ENCODE peak calls at places on chromosomes 7 and 10, in four cellular contexts. One of them, this sample, is unnamed.

GRCh38 chr7:28018020-28018419 is 162.6 kb downstream of the JAZF1 start:
- DNase-seq in psoas muscle: no peak
- DNase-seq in WERI-Rb-1: no peak
- DNase-seq in mesothelial cell of epicardium: no peak
- DNase-seq in this sample: no peak

GRCh38 chr7:132411142-132411541 is 165.1 kb downstream of the PLXNA4 start:
- DNase-seq in psoas muscle: no peak
- DNase-seq in mesothelial cell of epicardium: no peak
- DNase-seq in WERI-Rb-1: no peak
- DNase-seq in this sample: no peak

GRCh38 chr10:91194497-91195179 is 25.8 kb upstream of the PCGF5 start:
- DNase-seq in mesothelial cell of epicardium: no peak
- DNase-seq in psoas muscle: no peak
- DNase-seq in WERI-Rb-1: no peak
- DNase-seq in this sample: no peak

GRCh38 chr7:2734761-2735571 is 47.0 kb downstream of the AMZ1 start:
- DNase-seq in WERI-Rb-1: no peak
- DNase-seq in psoas muscle: no peak
- DNase-seq in mesothelial cell of epicardium: no peak
- DNase-seq in this sample: no peak

GRCh38 chr10:62306663-62307062 is 38.0 kb upstream of the RTKN2 start:
- DNase-seq in mesothelial cell of epicardium: no peak
- DNase-seq in psoas muscle: no peak
- DNase-seq in WERI-Rb-1: no peak
- DNase-seq in this sample: peak

GRCh38 chr10:1217661-1218060 is 161.5 kb downstream of the WDR37 start:
- DNase-seq in WERI-Rb-1: no peak
- DNase-seq in mesothelial cell of epicardium: no peak
- DNase-seq in psoas muscle: no peak
- DNase-seq in this sample: no peak

GRCh38 chr10:86371116-86371515 is 4.5 kb upstream of the GRID1 start:
- DNase-seq in WERI-Rb-1: peak
- DNase-seq in psoas muscle: no peak
- DNase-seq in mesothelial cell of epicardium: no peak
- DNase-seq in this sample: no peak

GRCh38 chr7:11330208-11330607 is 356.5 kb downstream of the PHF14 start:
- DNase-seq in mesothelial cell of epicardium: no peak
- DNase-seq in WERI-Rb-1: no peak
- DNase-seq in psoas muscle: no peak
- DNase-seq in this sample: no peak

GRCh38 chr7:36357054-36357453 is 32.6 kb upstream of the ANLN start:
- DNase-seq in psoas muscle: no peak
- DNase-seq in mesothelial cell of epicardium: no peak
- DNase-seq in WERI-Rb-1: no peak
- DNase-seq in this sample: no peak

GRCh38 chr7:47941136-47941844 is 7.0 kb downstream of the PKD1L1 start:
- DNase-seq in mesothelial cell of epicardium: no peak
- DNase-seq in psoas muscle: no peak
- DNase-seq in WERI-Rb-1: no peak
- DNase-seq in this sample: peak

GRCh38 chr10:13346280-13346819 is 1.7 kb downstream of the SEPHS1 start:
- DNase-seq in mesothelial cell of epicardium: no peak
- DNase-seq in psoas muscle: no peak
- DNase-seq in WERI-Rb-1: no peak
- DNase-seq in this sample: no peak

GRCh38 chr7:43723002-43723331 is 6.4 kb downstream of the COA1 start:
- DNase-seq in psoas muscle: no peak
- DNase-seq in mesothelial cell of epicardium: no peak
- DNase-seq in WERI-Rb-1: no peak
- DNase-seq in this sample: no peak

GRCh38 chr7:123633553-123633952 is 22.1 kb upstream of the LMOD2 start:
- DNase-seq in psoas muscle: no peak
- DNase-seq in mesothelial cell of epicardium: no peak
- DNase-seq in WERI-Rb-1: no peak
- DNase-seq in this sample: no peak

GRCh38 chr7:136234040-136234439 is 256.9 kb upstream of the MTPN start:
- DNase-seq in psoas muscle: no peak
- DNase-seq in mesothelial cell of epicardium: no peak
- DNase-seq in WERI-Rb-1: no peak
- DNase-seq in this sample: no peak

GRCh38 chr10:70772627-70773026 is 12.6 kb downstream of the TBATA start:
- DNase-seq in WERI-Rb-1: no peak
- DNase-seq in psoas muscle: no peak
- DNase-seq in mesothelial cell of epicardium: peak
- DNase-seq in this sample: no peak

GRCh38 chr7:80847027-80847426 is 71.8 kb downstream of the SEMA3C start:
- DNase-seq in WERI-Rb-1: no peak
- DNase-seq in mesothelial cell of epicardium: no peak
- DNase-seq in psoas muscle: no peak
- DNase-seq in this sample: no peak

DNA sequence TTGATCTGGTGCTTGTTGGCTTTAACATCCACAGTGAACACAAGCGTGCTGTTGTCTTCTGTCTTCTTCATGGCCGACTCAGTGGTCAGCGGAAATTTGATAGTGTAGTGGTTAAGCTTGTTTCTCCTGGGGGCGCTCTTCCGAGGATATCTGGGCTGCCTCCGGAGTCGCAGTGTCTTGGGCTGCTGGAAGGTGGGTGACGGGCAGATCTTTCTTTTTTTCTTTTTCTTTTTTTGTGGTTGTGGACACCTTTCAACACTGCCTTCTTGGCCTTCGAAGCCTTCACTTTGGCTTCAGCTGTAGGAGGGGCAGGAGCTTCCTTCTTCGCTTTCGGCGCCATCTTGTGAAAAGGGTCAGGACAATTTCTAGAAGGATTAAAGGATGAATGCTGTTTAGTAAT is 23.8 kb upstream of the RPA3 start:
- DNase-seq in mesothelial cell of epicardium: no peak
- DNase-seq in WERI-Rb-1: peak
- DNase-seq in psoas muscle: no peak
- DNase-seq in this sample: no peak
- TF ChIP-seq CTCF in mesothelial cell of epicardium: no peak
- TF ChIP-seq CTCF in WERI-Rb-1: no peak
- TF ChIP-seq CTCF in psoas muscle: no peak
- TF ChIP-seq CTCF in this sample: no peak

DNA sequence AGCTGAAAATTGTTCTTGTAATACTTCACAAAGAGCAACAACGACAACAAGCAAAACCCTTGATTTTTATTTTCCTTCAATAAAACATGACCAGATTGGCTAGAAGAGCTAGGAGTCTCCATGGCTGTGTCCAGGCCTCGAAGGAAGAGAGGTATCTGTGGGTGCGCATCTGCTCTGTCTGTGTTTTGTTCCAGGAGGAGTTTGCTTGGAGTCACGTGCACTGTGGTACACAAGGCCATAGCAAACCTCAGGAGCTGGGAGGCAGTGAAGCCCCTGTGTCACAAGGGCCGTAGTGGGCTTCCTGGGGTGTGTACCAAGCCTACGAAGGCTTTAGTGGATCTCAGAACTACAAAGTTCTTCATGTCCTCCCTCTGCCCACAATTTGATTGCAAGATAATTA is 271.7 kb downstream of the TWIST1 start:
- DNase-seq in mesothelial cell of epicardium: no peak
- DNase-seq in psoas muscle: no peak
- DNase-seq in WERI-Rb-1: no peak
- DNase-seq in this sample: no peak
- TF ChIP-seq CTCF in mesothelial cell of epicardium: no peak
- TF ChIP-seq CTCF in psoas muscle: no peak
- TF ChIP-seq CTCF in WERI-Rb-1: no peak
- TF ChIP-seq CTCF in this sample: no peak

DNA sequence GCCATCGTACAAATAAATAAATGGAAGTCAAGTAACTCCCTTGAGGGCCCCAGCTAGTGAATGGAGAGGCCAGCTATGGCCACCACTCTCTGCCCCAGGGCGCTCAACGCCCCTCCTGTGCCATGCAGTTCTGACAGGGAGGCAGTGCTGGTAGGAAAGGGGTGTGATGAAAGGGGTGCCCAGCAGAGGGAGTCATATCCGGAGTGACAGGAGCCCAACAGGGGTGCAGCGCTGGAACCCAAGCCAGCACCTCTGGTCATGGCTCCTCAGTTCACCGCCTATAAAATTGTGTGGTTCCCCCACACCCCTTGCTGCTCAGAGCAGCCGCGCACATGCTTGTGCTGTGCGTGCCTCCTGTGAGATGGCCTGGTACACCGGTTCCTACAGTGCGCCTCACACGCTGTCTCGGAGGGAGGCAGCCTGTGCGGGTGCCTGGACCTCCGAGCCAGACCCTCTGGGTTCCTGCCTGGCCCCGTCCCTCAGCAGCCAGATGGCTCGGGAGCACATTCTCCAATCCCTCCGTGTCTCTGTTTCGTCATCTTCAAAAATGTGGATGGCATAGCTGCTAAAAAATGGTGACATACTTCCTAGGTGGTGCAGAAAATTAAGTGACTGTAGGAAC is 125.6 kb downstream of the EGFR start:
- DNase-seq in WERI-Rb-1: peak
- DNase-seq in psoas muscle: no peak
- DNase-seq in mesothelial cell of epicardium: no peak
- DNase-seq in this sample: no peak
- TF ChIP-seq CTCF in WERI-Rb-1: peak
- TF ChIP-seq CTCF in psoas muscle: peak
- TF ChIP-seq CTCF in mesothelial cell of epicardium: no peak
- TF ChIP-seq CTCF in this sample: peak

DNA sequence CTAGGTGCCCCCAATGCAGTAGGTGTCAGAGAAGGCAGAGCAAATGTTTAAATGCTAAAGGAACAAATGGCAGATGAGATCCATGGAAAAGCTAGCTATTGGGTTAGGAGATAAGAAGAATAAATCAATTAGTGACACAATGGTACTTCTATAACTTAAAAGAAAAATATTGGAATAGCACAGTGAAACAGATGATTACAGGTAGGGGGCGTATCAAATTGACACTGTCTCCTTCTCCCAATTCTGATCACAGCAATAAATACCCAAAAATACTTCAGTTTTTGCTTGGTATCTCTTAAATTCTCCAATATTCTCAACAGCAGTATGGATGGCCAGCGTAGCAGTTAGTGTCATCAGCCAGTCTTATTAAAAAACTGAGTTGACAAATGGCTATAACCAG is 5.2 kb downstream of the FRA10AC1 start:
- DNase-seq in psoas muscle: no peak
- DNase-seq in WERI-Rb-1: no peak
- DNase-seq in mesothelial cell of epicardium: no peak
- DNase-seq in this sample: no peak
- TF ChIP-seq CTCF in psoas muscle: no peak
- TF ChIP-seq CTCF in WERI-Rb-1: no peak
- TF ChIP-seq CTCF in mesothelial cell of epicardium: no peak
- TF ChIP-seq CTCF in this sample: no peak

DNA sequence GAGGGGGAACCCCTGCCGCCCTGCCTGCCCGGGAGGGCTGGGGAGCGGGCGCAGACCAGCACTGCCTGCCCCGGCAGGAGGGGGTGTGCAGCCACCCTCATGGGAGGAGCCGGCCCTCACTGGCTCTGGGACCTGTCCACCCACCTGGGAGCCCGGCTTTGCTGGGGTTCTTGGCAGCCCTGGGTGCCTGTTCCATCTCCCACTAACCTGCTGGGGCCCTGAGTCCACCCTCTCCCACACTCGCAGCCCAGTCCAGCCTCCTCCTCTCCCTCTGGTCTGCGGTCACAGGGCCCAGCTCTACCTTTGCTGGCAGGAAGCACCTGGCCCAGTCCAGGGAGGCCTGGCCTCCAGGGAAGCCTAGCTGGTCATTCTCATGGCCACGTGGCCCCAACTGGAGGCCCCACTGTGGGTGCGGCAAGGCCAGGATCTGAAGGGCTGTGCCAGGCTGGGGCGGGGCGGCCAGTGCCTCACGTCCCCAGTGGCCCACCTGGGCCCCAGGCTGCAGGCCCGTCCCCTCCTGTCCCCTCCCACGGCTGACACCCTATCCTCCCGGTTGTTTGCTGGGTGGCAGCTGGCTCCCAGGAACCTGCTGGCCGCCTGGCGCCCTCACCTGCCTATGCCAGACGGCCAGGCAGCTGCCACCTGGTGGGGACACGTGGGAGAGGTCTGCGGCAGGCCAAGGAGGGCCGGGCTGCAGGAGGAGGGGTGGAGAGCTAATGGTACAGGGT is at the start of gene TMEM184A:
- DNase-seq in psoas muscle: peak
- DNase-seq in WERI-Rb-1: peak
- DNase-seq in mesothelial cell of epicardium: no peak
- DNase-seq in this sample: no peak
- TF ChIP-seq CTCF in psoas muscle: peak
- TF ChIP-seq CTCF in WERI-Rb-1: peak
- TF ChIP-seq CTCF in mesothelial cell of epicardium: peak
- TF ChIP-seq CTCF in this sample: peak

GRCh38 chr7:20575758-20576135 is 39.7 kb upstream of the ABCB5 start:
- DNase-seq in mesothelial cell of epicardium: no peak
- DNase-seq in WERI-Rb-1: no peak
- DNase-seq in psoas muscle: no peak
- DNase-seq in this sample: no peak
- TF ChIP-seq CTCF in mesothelial cell of epicardium: no peak
- TF ChIP-seq CTCF in WERI-Rb-1: no peak
- TF ChIP-seq CTCF in psoas muscle: no peak
- TF ChIP-seq CTCF in this sample: no peak